ENCODE peak calls at places on chromosome 5, in four cellular contexts. One of them, this sample, is unnamed.

GRCh38 chr5:24804221-24804681 is 159.5 kb upstream of the CDH10 start:
- ATAC-seq in gastrocnemius medialis: no peak
- ATAC-seq in stimulated activated naive CD8-positive, alpha-beta T cell treated with anti-CD3 and anti-CD28 coated beads, Interleukin-15, Interleukin-2, amounts not matched to agents 100 U/mL and 50 U/mL, for 24 hours: no peak
- ATAC-seq in T-cell: no peak
- ATAC-seq in this sample: no peak

GRCh38 chr5:116675628-116675910 is 100.9 kb upstream of the SEMA6A start:
- ATAC-seq in T-cell: no peak
- ATAC-seq in gastrocnemius medialis: no peak
- ATAC-seq in stimulated activated naive CD8-positive, alpha-beta T cell treated with anti-CD3 and anti-CD28 coated beads, Interleukin-15, Interleukin-2, amounts not matched to agents 100 U/mL and 50 U/mL, for 24 hours: no peak
- ATAC-seq in this sample: no peak

GRCh38 chr5:137822158-137822764 is 45.4 kb upstream of the MYOT start:
- ATAC-seq in stimulated activated naive CD8-positive, alpha-beta T cell treated with anti-CD3 and anti-CD28 coated beads, Interleukin-15, Interleukin-2, amounts not matched to agents 100 U/mL and 50 U/mL, for 24 hours: no peak
- ATAC-seq in gastrocnemius medialis: peak
- ATAC-seq in T-cell: no peak
- ATAC-seq in this sample: no peak

GRCh38 chr5:135473956-135474670 is 22.0 kb upstream of the TIFAB start:
- ATAC-seq in stimulated activated naive CD8-positive, alpha-beta T cell treated with anti-CD3 and anti-CD28 coated beads, Interleukin-15, Interleukin-2, amounts not matched to agents 100 U/mL and 50 U/mL, for 24 hours: no peak
- ATAC-seq in T-cell: no peak
- ATAC-seq in gastrocnemius medialis: no peak
- ATAC-seq in this sample: no peak

GRCh38 chr5:80077317-80077716 is 42.2 kb downstream of the THBS4 start:
- ATAC-seq in stimulated activated naive CD8-positive, alpha-beta T cell treated with anti-CD3 and anti-CD28 coated beads, Interleukin-15, Interleukin-2, amounts not matched to agents 100 U/mL and 50 U/mL, for 24 hours: no peak
- ATAC-seq in T-cell: no peak
- ATAC-seq in gastrocnemius medialis: no peak
- ATAC-seq in this sample: no peak

GRCh38 chr5:155532621-155533314 is 519.2 kb downstream of the KIF4B start:
- ATAC-seq in stimulated activated naive CD8-positive, alpha-beta T cell treated with anti-CD3 and anti-CD28 coated beads, Interleukin-15, Interleukin-2, amounts not matched to agents 100 U/mL and 50 U/mL, for 24 hours: no peak
- ATAC-seq in gastrocnemius medialis: no peak
- ATAC-seq in T-cell: no peak
- ATAC-seq in this sample: no peak

GRCh38 chr5:57776035-57776434 is 293.4 kb upstream of the ACTBL2 start:
- ATAC-seq in T-cell: no peak
- ATAC-seq in gastrocnemius medialis: no peak
- ATAC-seq in stimulated activated naive CD8-positive, alpha-beta T cell treated with anti-CD3 and anti-CD28 coated beads, Interleukin-15, Interleukin-2, amounts not matched to agents 100 U/mL and 50 U/mL, for 24 hours: no peak
- ATAC-seq in this sample: no peak

GRCh38 chr5:119379096-119379495 is 23.3 kb downstream of the TNFAIP8 start:
- ATAC-seq in stimulated activated naive CD8-positive, alpha-beta T cell treated with anti-CD3 and anti-CD28 coated beads, Interleukin-15, Interleukin-2, amounts not matched to agents 100 U/mL and 50 U/mL, for 24 hours: no peak
- ATAC-seq in T-cell: no peak
- ATAC-seq in gastrocnemius medialis: no peak
- ATAC-seq in this sample: no peak

GRCh38 chr5:38210701-38211353 is 47.5 kb upstream of the EGFLAM start:
- ATAC-seq in T-cell: no peak
- ATAC-seq in stimulated activated naive CD8-positive, alpha-beta T cell treated with anti-CD3 and anti-CD28 coated beads, Interleukin-15, Interleukin-2, amounts not matched to agents 100 U/mL and 50 U/mL, for 24 hours: no peak
- ATAC-seq in gastrocnemius medialis: no peak
- ATAC-seq in this sample: no peak

GRCh38 chr5:132387649-132388117 is 18.2 kb downstream of the SLC22A5 start:
- ATAC-seq in gastrocnemius medialis: peak
- ATAC-seq in stimulated activated naive CD8-positive, alpha-beta T cell treated with anti-CD3 and anti-CD28 coated beads, Interleukin-15, Interleukin-2, amounts not matched to agents 100 U/mL and 50 U/mL, for 24 hours: no peak
- ATAC-seq in T-cell: no peak
- ATAC-seq in this sample: peak

GRCh38 chr5:133372306-133373008 is 239.9 kb downstream of the FSTL4 start:
- ATAC-seq in gastrocnemius medialis: no peak
- ATAC-seq in stimulated activated naive CD8-positive, alpha-beta T cell treated with anti-CD3 and anti-CD28 coated beads, Interleukin-15, Interleukin-2, amounts not matched to agents 100 U/mL and 50 U/mL, for 24 hours: no peak
- ATAC-seq in T-cell: no peak
- ATAC-seq in this sample: no peak

GRCh38 chr5:150789431-150789830 is 10.9 kb downstream of the SMIM3 start:
- ATAC-seq in stimulated activated naive CD8-positive, alpha-beta T cell treated with anti-CD3 and anti-CD28 coated beads, Interleukin-15, Interleukin-2, amounts not matched to agents 100 U/mL and 50 U/mL, for 24 hours: no peak
- ATAC-seq in T-cell: no peak
- ATAC-seq in gastrocnemius medialis: no peak
- ATAC-seq in this sample: no peak

GRCh38 chr5:144103611-144104010 is 66.8 kb downstream of the YIPF5 start:
- ATAC-seq in gastrocnemius medialis: no peak
- ATAC-seq in T-cell: no peak
- ATAC-seq in stimulated activated naive CD8-positive, alpha-beta T cell treated with anti-CD3 and anti-CD28 coated beads, Interleukin-15, Interleukin-2, amounts not matched to agents 100 U/mL and 50 U/mL, for 24 hours: no peak
- ATAC-seq in this sample: no peak

GRCh38 chr5:180596115-180596667 is 4.9 kb upstream of the SCGB3A1 start:
- ATAC-seq in stimulated activated naive CD8-positive, alpha-beta T cell treated with anti-CD3 and anti-CD28 coated beads, Interleukin-15, Interleukin-2, amounts not matched to agents 100 U/mL and 50 U/mL, for 24 hours: no peak
- ATAC-seq in gastrocnemius medialis: no peak
- ATAC-seq in T-cell: no peak
- ATAC-seq in this sample: no peak

GRCh38 chr5:116557669-116558271 is 16.9 kb downstream of the SEMA6A start:
- ATAC-seq in T-cell: no peak
- ATAC-seq in gastrocnemius medialis: no peak
- ATAC-seq in stimulated activated naive CD8-positive, alpha-beta T cell treated with anti-CD3 and anti-CD28 coated beads, Interleukin-15, Interleukin-2, amounts not matched to agents 100 U/mL and 50 U/mL, for 24 hours: no peak
- ATAC-seq in this sample: no peak

GRCh38 chr5:81971086-81971693 is 633 bp upstream of the ATG10 start:
- ATAC-seq in T-cell: peak
- ATAC-seq in gastrocnemius medialis: peak
- ATAC-seq in stimulated activated naive CD8-positive, alpha-beta T cell treated with anti-CD3 and anti-CD28 coated beads, Interleukin-15, Interleukin-2, amounts not matched to agents 100 U/mL and 50 U/mL, for 24 hours: no peak
- ATAC-seq in this sample: no peak

GRCh38 chr5:155087036-155087435 is 73.5 kb downstream of the KIF4B start:
- ATAC-seq in stimulated activated naive CD8-positive, alpha-beta T cell treated with anti-CD3 and anti-CD28 coated beads, Interleukin-15, Interleukin-2, amounts not matched to agents 100 U/mL and 50 U/mL, for 24 hours: no peak
- ATAC-seq in T-cell: no peak
- ATAC-seq in gastrocnemius medialis: no peak
- ATAC-seq in this sample: no peak

GRCh38 chr5:148336704-148337435 is 1.5 kb downstream of the SPINK9 start:
- ATAC-seq in T-cell: no peak
- ATAC-seq in gastrocnemius medialis: no peak
- ATAC-seq in stimulated activated naive CD8-positive, alpha-beta T cell treated with anti-CD3 and anti-CD28 coated beads, Interleukin-15, Interleukin-2, amounts not matched to agents 100 U/mL and 50 U/mL, for 24 hours: no peak
- ATAC-seq in this sample: no peak

GRCh38 chr5:60677831-60678664 is 21.9 kb downstream of the DEPDC1B start:
- ATAC-seq in stimulated activated naive CD8-positive, alpha-beta T cell treated with anti-CD3 and anti-CD28 coated beads, Interleukin-15, Interleukin-2, amounts not matched to agents 100 U/mL and 50 U/mL, for 24 hours: no peak
- ATAC-seq in T-cell: no peak
- ATAC-seq in gastrocnemius medialis: no peak
- ATAC-seq in this sample: no peak

This sample was measured in gastroesophageal sphincter.